ENCODE peak calls at places on chromosomes 2 and 18, in ten cellular contexts. S, W, Y, L, G, H, Q, R, F and D are unnamed samples.

GRCh38 chr18:911025-911424 is 6.4 kb downstream of the ADCYAP1 start:
- DNase-seq in S (no peak), W (no peak), Y (no peak), L (no peak), G (no peak), H (no peak), Q (no peak), R (no peak), F (no peak), D (no peak)

GRCh38 chr18:34880882-34881852 is 160.0 kb upstream of the MAPRE2 start:
- DNase-seq in S (peak), W (no peak), Y (no peak), L (no peak), G (no peak), H (no peak), Q (no peak), R (no peak), F (no peak), D (peak)

GRCh38 chr18:3495691-3496090 is 45.7 kb downstream of the TGIF1 start:
- DNase-seq in S (no peak), W (no peak), Y (no peak), L (no peak), G (no peak), H (no peak), Q (no peak), R (no peak), F (no peak), D (no peak)

GRCh38 chr2:30238143-30238800 is 6.9 kb downstream of the LBH start:
- DNase-seq in S (no peak), W (no peak), Y (no peak), L (no peak), G (no peak), H (no peak), Q (no peak), R (peak), F (no peak), D (no peak)

GRCh38 chr2:24885221-24886113 is 34.6 kb downstream of the ADCY3 start:
- DNase-seq in S (no peak), W (no peak), Y (no peak), L (no peak), G (no peak), H (no peak), Q (no peak), R (no peak), F (no peak), D (no peak)

GRCh38 chr2:10864888-10865551 is 46.7 kb upstream of the KCNF1 start:
- DNase-seq in S (no peak), W (no peak), Y (no peak), L (no peak), G (no peak), H (no peak), Q (no peak), R (no peak), F (peak), D (no peak)

GRCh38 chr2:223970343-223971128 is 13.3 kb downstream of the MRPL44 start:
- DNase-seq in S (peak), W (no peak), Y (peak), L (peak), G (peak), H (no peak), Q (no peak), R (peak), F (peak), D (peak)

GRCh38 chr2:42303252-42303651 is 57.8 kb downstream of the COX7A2L start:
- DNase-seq in S (no peak), W (no peak), Y (no peak), L (no peak), G (no peak), H (no peak), Q (no peak), R (no peak), F (no peak), D (no peak)

GRCh38 chr18:12597775-12598174 is 60.1 kb downstream of the SPIRE1 start:
- DNase-seq in S (peak), W (no peak), Y (peak), L (no peak), G (peak), H (peak), Q (no peak), R (no peak), F (peak), D (peak)

DNA sequence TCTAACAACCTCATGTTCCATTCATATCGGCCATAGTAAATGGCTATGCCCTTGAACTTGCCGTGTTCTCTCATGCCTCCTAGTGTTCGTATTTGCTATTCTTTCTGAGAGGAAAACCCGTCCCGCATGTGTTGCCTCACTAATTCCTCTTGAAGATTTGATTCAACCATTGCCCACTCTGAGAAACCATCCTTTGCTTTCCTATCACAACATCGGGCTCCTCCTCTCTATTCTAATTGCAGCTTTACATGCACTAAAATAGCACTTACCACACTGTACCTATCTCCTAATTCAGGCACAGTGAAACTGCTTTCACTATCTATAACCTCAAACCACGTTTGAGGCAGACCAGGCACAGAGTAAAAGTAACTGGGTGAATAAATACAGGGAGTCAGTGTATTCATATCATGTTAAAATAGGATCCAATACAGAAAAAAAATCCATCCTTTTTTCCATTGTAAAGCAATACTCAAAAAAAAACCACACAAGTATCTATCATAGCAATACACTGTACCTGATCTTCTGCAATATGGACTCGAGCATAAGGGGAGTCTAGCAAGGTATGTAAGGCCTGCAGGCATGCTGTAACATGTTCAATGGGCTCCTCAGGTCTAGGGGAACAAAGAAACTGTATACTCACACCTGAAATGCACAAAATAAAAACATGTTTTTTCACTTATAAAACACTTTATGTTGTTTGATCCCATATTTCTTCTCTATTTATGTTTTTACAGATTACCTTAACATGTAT is 39.0 kb upstream of the STRN start:
- DNase-seq in S (no peak), W (no peak), Y (no peak), L (no peak), G (peak), H (no peak), Q (peak), R (peak), F (peak), D (peak)
- TF ChIP-seq CTCF in S (peak), W (no peak), Y (no peak), L (peak), G (peak), H (peak), Q (peak), R (peak), F (peak), D (peak)

DNA sequence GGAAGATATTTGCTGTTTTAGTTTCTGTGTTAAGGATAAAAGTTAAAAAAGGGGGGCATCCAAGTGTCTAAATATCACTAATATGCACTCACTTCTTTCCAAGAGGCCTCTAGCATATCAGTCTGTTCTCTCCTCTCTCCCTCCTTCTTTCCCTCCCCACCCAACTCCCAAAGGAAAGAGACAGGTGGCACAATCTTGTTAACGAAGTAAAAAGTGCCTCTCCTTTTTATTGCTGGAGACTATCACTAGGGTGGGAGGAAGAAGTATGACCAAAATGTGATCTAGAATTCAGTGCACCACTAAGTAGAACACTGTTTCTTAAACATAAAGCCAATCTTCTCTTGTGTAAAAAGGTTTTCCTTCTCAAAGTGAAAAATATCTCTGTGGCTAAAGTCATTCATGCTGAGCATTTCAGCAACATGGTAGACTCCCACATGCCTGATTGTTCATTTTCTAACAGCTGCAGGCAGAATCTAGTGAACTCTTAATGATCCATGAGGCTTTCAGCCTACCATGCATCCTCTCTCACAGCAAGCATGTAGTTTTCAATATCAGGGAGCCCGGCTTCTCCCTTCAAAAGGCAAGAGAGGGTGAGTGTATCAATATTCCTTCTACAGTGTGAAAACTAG is 39.5 kb downstream of the RNU4ATAC start:
- DNase-seq in S (peak), W (no peak), Y (no peak), L (no peak), G (no peak), H (no peak), Q (no peak), R (no peak), F (no peak), D (no peak)
- H3K27ac ChIP-seq in S (no peak), W (no peak), Y (no peak), L (no peak), G (no peak), H (peak), Q (no peak), R (peak), F (no peak), D (no peak)

GRCh38 chr2:69119104-69119503 is 106.1 kb downstream of the ANTXR1 start:
- DNase-seq in S (peak), W (no peak), Y (no peak), L (no peak), G (no peak), H (no peak), Q (no peak), R (peak), F (no peak), D (no peak)
- TF ChIP-seq CTCF in S (no peak), W (no peak), Y (no peak), L (no peak), G (no peak), H (no peak), Q (peak), R (no peak), F (no peak), D (no peak)

GRCh38 chr18:79454034-79454735 is 58.5 kb downstream of the NFATC1 start:
- DNase-seq in S (peak), W (no peak), Y (no peak), L (no peak), G (no peak), H (no peak), Q (no peak), R (no peak), F (no peak), D (peak)
- H3K27ac ChIP-seq in S (no peak), W (no peak), Y (no peak), L (no peak), G (no peak), H (no peak), Q (no peak), R (no peak), F (no peak), D (peak)

DNA sequence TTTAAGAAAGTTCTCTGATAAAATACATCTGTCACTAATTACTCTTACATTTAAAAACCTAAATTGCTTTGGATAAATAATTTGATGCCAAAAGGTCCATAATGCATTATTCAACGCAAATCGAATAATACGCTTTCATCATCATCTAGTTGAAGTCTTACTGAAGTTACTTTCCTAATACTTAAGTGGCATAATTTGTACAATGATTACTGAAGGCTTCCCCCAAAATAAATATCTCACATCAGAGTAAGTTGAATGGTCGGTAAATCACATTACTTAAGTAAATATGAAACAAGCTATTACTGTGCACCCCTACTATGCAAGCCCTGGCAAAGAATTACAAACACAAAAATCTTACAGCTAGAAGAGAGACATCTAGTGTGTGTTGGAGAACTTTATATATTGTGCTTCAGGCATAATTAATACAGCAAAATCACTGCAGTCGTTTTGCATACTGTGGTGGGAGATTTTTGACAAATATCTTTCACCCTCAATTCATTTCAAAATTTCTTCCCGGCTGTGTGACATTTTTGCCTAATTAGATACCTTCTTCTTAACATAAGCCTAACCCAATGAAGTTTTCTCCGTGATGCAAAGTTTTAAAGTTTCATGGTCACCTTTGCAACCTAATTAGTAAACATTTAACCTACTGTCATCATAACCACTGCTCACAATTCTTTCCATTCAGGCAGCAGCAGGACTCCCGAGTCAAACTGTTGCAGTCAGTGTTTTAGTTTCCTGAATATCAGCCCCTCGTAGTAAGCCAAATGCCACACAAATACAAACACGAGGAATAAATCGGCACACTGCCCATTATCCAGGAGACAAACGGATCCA is 106.0 kb upstream of the KCTD1 start:
- DNase-seq in S (no peak), W (no peak), Y (no peak), L (no peak), G (no peak), H (no peak), Q (no peak), R (no peak), F (no peak), D (peak)
- TF ChIP-seq CTCF in S (no peak), W (no peak), Y (no peak), L (no peak), G (no peak), H (no peak), Q (no peak), R (no peak), F (peak), D (no peak)

GRCh38 chr18:26875040-26875654 is 9.6 kb upstream of the AQP4 start:
- DNase-seq in S (no peak), W (no peak), Y (no peak), L (no peak), G (no peak), H (no peak), Q (no peak), R (no peak), F (no peak), D (no peak)
- H3K27ac ChIP-seq in S (no peak), W (no peak), Y (no peak), L (no peak), G (no peak), H (no peak), Q (no peak), R (no peak), F (no peak), D (no peak)

DNA sequence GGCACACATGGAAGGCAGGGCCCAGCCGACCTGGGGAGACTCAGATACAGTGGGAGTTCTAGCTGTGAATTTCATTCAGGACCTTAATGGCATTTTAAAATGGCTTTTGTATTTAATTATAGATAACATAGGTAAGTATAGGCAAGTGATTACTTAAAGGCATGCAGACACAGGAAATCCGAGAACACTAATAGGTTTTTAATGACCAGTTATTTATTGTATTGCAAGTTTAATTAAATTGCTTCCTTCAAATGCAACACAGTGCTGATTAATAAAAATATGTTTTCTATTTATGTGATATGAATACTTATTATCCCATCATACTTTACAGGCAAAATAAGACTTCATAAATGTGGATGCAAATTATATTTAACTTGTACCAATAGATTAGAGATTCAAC is 19.7 kb upstream of the SH3RF3 start:
- DNase-seq in S (no peak), W (no peak), Y (no peak), L (no peak), G (no peak), H (no peak), Q (no peak), R (no peak), F (no peak), D (no peak)
- TF ChIP-seq CTCF in S (no peak), W (no peak), Y (no peak), L (no peak), G (no peak), H (no peak), Q (no peak), R (no peak), F (no peak), D (no peak)

GRCh38 chr2:47054867-47055266 is 100.2 kb downstream of the STPG4 start:
- DNase-seq in S (no peak), W (no peak), Y (no peak), L (no peak), G (no peak), H (no peak), Q (no peak), R (no peak), F (no peak), D (no peak)

GRCh38 chr2:47058061-47058931 is 96.8 kb downstream of the STPG4 start:
- DNase-seq in S (no peak), W (no peak), Y (no peak), L (no peak), G (no peak), H (peak), Q (no peak), R (no peak), F (no peak), D (no peak)

GRCh38 chr2:47056875-47057731 is 98.0 kb downstream of the STPG4 start:
- DNase-seq in S (no peak), W (no peak), Y (no peak), L (no peak), G (no peak), H (peak), Q (no peak), R (no peak), F (no peak), D (no peak)

GRCh38 chr2:47056374-47056773 is 98.7 kb downstream of the STPG4 start:
- DNase-seq in S (peak), W (no peak), Y (no peak), L (no peak), G (no peak), H (no peak), Q (no peak), R (no peak), F (no peak), D (no peak)

GRCh38 chr2:47057732-47058012 is 97.4 kb downstream of the STPG4 start:
- DNase-seq in S (no peak), W (no peak), Y (no peak), L (no peak), G (no peak), H (no peak), Q (no peak), R (no peak), F (no peak), D (no peak)
- H3K27ac ChIP-seq in S (peak), W (no peak), Y (peak), L (peak), G (peak), H (peak), Q (no peak), R (no peak), F (peak), D (no peak)

GRCh38 chr2:170711196-170711773 is 3.9 kb upstream of the SP5 start:
- DNase-seq in S (no peak), W (no peak), Y (no peak), L (no peak), G (no peak), H (no peak), Q (no peak), R (peak), F (no peak), D (no peak)

GRCh38 chr2:170714156-170715061 is 728 bp upstream of the SP5 start:
- DNase-seq in S (no peak), W (peak), Y (peak), L (peak), G (peak), H (peak), Q (no peak), R (peak), F (no peak), D (no peak)

GRCh38 chr2:170713280-170714155 is 1.6 kb upstream of the SP5 start:
- DNase-seq in S (no peak), W (peak), Y (peak), L (peak), G (peak), H (peak), Q (no peak), R (peak), F (no peak), D (no peak)

GRCh38 chr2:170711774-170712652 is 3.1 kb upstream of the SP5 start:
- DNase-seq in S (no peak), W (peak), Y (peak), L (peak), G (peak), H (no peak), Q (peak), R (peak), F (no peak), D (no peak)

DNA sequence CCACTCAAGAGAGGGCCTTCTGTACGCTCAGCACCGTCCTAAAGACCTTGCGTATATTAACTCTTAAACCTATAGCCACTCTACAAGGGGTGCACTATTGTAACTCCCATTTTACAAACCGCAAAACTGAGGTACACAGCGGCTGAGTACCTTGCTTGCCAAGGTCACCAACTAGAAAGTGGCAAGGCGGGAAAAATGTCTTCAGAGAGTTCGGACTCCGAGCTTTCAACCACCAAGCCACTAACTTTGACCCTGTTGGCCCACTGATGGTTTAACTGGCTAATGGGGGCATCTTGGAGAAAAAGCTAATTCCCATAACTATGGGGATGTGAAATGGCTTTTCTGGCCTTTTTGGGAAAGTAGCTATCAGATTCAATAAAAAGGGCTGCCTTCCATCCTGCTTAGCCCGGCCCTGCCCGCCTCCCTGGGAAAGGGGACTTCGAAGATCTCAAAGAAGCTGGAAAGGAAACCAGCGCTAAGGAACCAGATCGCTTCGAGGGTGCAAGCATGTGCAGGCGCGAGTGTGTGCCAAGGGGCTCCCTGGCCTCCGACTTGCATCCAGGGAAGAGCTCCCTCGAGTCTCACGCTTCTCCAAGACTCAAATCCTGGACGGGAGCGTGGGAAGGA is 2.4 kb upstream of the SP5 start:
- DNase-seq in S (no peak), W (no peak), Y (no peak), L (no peak), G (no peak), H (no peak), Q (no peak), R (peak), F (no peak), D (no peak)
- TF ChIP-seq CTCF in S (no peak), W (no peak), Y (no peak), L (no peak), G (no peak), H (no peak), Q (no peak), R (no peak), F (no peak), D (no peak)